ENCODE peak calls at places on chromosomes 7 and 10, in five cellular contexts. One of them, this sample, is unnamed.

GRCh38 chr7:44222776-44223261 is 22.0 kb downstream of the YKT6 start:
- DNase-seq in activated CD8-positive, alpha-beta memory T cell treated with anti-CD3 and anti-CD28 coated beads, Interleukin-2, amount 50 U/mL, for 48 hours: no peak
- DNase-seq in body of pancreas: no peak
- DNase-seq in non-pigmented ciliary epithelial cell: no peak
- DNase-seq in skeletal muscle cell: no peak
- DNase-seq in this sample: no peak

GRCh38 chr10:102815790-102816549 is 21.2 kb downstream of the CYP17A1 start:
- DNase-seq in skeletal muscle cell: peak
- DNase-seq in activated CD8-positive, alpha-beta memory T cell treated with anti-CD3 and anti-CD28 coated beads, Interleukin-2, amount 50 U/mL, for 48 hours: no peak
- DNase-seq in body of pancreas: no peak
- DNase-seq in non-pigmented ciliary epithelial cell: peak
- DNase-seq in this sample: peak

GRCh38 chr7:30048582-30048981 is 20.4 kb downstream of the PLEKHA8 start:
- DNase-seq in body of pancreas: no peak
- DNase-seq in skeletal muscle cell: no peak
- DNase-seq in non-pigmented ciliary epithelial cell: no peak
- DNase-seq in activated CD8-positive, alpha-beta memory T cell treated with anti-CD3 and anti-CD28 coated beads, Interleukin-2, amount 50 U/mL, for 48 hours: no peak
- DNase-seq in this sample: no peak

GRCh38 chr7:32891046-32891799 is at the start of gene KBTBD2:
- DNase-seq in non-pigmented ciliary epithelial cell: no peak
- DNase-seq in activated CD8-positive, alpha-beta memory T cell treated with anti-CD3 and anti-CD28 coated beads, Interleukin-2, amount 50 U/mL, for 48 hours: peak
- DNase-seq in body of pancreas: peak
- DNase-seq in skeletal muscle cell: no peak
- DNase-seq in this sample: peak

GRCh38 chr10:119620771-119621384 is 24.1 kb upstream of the TIAL1 start:
- DNase-seq in activated CD8-positive, alpha-beta memory T cell treated with anti-CD3 and anti-CD28 coated beads, Interleukin-2, amount 50 U/mL, for 48 hours: no peak
- DNase-seq in skeletal muscle cell: no peak
- DNase-seq in body of pancreas: no peak
- DNase-seq in non-pigmented ciliary epithelial cell: no peak
- DNase-seq in this sample: no peak

GRCh38 chr10:113562693-113563092 is 9.8 kb downstream of the HABP2 start:
- DNase-seq in skeletal muscle cell: no peak
- DNase-seq in activated CD8-positive, alpha-beta memory T cell treated with anti-CD3 and anti-CD28 coated beads, Interleukin-2, amount 50 U/mL, for 48 hours: no peak
- DNase-seq in body of pancreas: no peak
- DNase-seq in non-pigmented ciliary epithelial cell: no peak
- DNase-seq in this sample: no peak

GRCh38 chr7:25216837-25217236 is 11.4 kb downstream of the NPVF start:
- DNase-seq in skeletal muscle cell: peak
- DNase-seq in body of pancreas: no peak
- DNase-seq in activated CD8-positive, alpha-beta memory T cell treated with anti-CD3 and anti-CD28 coated beads, Interleukin-2, amount 50 U/mL, for 48 hours: no peak
- DNase-seq in non-pigmented ciliary epithelial cell: peak
- DNase-seq in this sample: no peak

GRCh38 chr7:73707045-73707631 is 12.3 kb downstream of the STX1A start:
- DNase-seq in skeletal muscle cell: no peak
- DNase-seq in activated CD8-positive, alpha-beta memory T cell treated with anti-CD3 and anti-CD28 coated beads, Interleukin-2, amount 50 U/mL, for 48 hours: no peak
- DNase-seq in non-pigmented ciliary epithelial cell: no peak
- DNase-seq in body of pancreas: peak
- DNase-seq in this sample: no peak

GRCh38 chr7:139765143-139765542 is 12.7 kb downstream of the HIPK2 start:
- DNase-seq in skeletal muscle cell: no peak
- DNase-seq in activated CD8-positive, alpha-beta memory T cell treated with anti-CD3 and anti-CD28 coated beads, Interleukin-2, amount 50 U/mL, for 48 hours: no peak
- DNase-seq in body of pancreas: no peak
- DNase-seq in non-pigmented ciliary epithelial cell: no peak
- DNase-seq in this sample: no peak

GRCh38 chr10:3850999-3851937 is 66.3 kb upstream of the KLF6 start:
- DNase-seq in body of pancreas: no peak
- DNase-seq in skeletal muscle cell: peak
- DNase-seq in non-pigmented ciliary epithelial cell: peak
- DNase-seq in activated CD8-positive, alpha-beta memory T cell treated with anti-CD3 and anti-CD28 coated beads, Interleukin-2, amount 50 U/mL, for 48 hours: no peak
- DNase-seq in this sample: no peak

GRCh38 chr7:106568680-106569499 is 92.1 kb downstream of the CCDC71L start:
- DNase-seq in skeletal muscle cell: peak
- DNase-seq in body of pancreas: no peak
- DNase-seq in non-pigmented ciliary epithelial cell: peak
- DNase-seq in activated CD8-positive, alpha-beta memory T cell treated with anti-CD3 and anti-CD28 coated beads, Interleukin-2, amount 50 U/mL, for 48 hours: no peak
- DNase-seq in this sample: no peak

GRCh38 chr10:101388671-101389276 is 34.8 kb downstream of the BTRC start:
- DNase-seq in body of pancreas: no peak
- DNase-seq in skeletal muscle cell: no peak
- DNase-seq in activated CD8-positive, alpha-beta memory T cell treated with anti-CD3 and anti-CD28 coated beads, Interleukin-2, amount 50 U/mL, for 48 hours: no peak
- DNase-seq in non-pigmented ciliary epithelial cell: no peak
- DNase-seq in this sample: no peak